ENCODE peak calls at places on chromosomes 3 and 15, in nine cellular contexts. Q, U, X, O, I, D, N, C and G are unnamed samples.

GRCh38 chr15:52008698-52009434 is 10.2 kb upstream of the MAPK6 start:
- DNase-seq in Q (no peak), U (peak), X (no peak), O (peak), I (no peak), D (no peak), N (no peak), C (no peak), G (no peak)

GRCh38 chr15:96869122-96869521 is 538.6 kb downstream of the NR2F2 start:
- DNase-seq in Q (no peak), U (no peak), X (no peak), O (no peak), I (no peak), D (no peak), N (no peak), C (no peak), G (no peak)

GRCh38 chr15:101068961-101069734 is 150.0 kb downstream of the LRRK1 start:
- DNase-seq in Q (no peak), U (peak), X (no peak), O (no peak), I (no peak), D (peak), N (no peak), C (no peak), G (no peak)

GRCh38 chr15:47870956-47871625 is 153.8 kb downstream of the SEMA6D start:
- DNase-seq in Q (no peak), U (no peak), X (no peak), O (no peak), I (no peak), D (peak), N (no peak), C (no peak), G (no peak)

GRCh38 chr3:156449712-156450574 is 105.0 kb downstream of the SSR3 start:
- DNase-seq in Q (no peak), U (peak), X (no peak), O (peak), I (no peak), D (peak), N (no peak), C (no peak), G (no peak)

GRCh38 chr3:53293867-53294266 is 38.0 kb upstream of the TKT start:
- DNase-seq in Q (no peak), U (no peak), X (no peak), O (no peak), I (no peak), D (no peak), N (no peak), C (no peak), G (no peak)

GRCh38 chr3:72492240-72492639 is 356.0 kb downstream of the SHQ1 start:
- DNase-seq in Q (no peak), U (no peak), X (no peak), O (no peak), I (no peak), D (peak), N (peak), C (no peak), G (peak)

GRCh38 chr15:75195122-75195765 is 6.4 kb upstream of the C15orf39 start:
- DNase-seq in Q (no peak), U (no peak), X (no peak), O (no peak), I (no peak), D (no peak), N (no peak), C (peak), G (peak)

GRCh38 chr15:63531586-63531985 is 27.2 kb downstream of the USP3 start:
- DNase-seq in Q (no peak), U (no peak), X (no peak), O (peak), I (no peak), D (no peak), N (no peak), C (no peak), G (no peak)

GRCh38 chr3:14467723-14468620 is 65.6 kb downstream of the SLC6A6 start:
- DNase-seq in Q (peak), U (peak), X (no peak), O (peak), I (peak), D (no peak), N (no peak), C (peak), G (peak)

GRCh38 chr3:154225536-154225935 is 98.8 kb downstream of the DHX36 start:
- DNase-seq in Q (no peak), U (no peak), X (no peak), O (no peak), I (no peak), D (no peak), N (no peak), C (no peak), G (no peak)

DNA sequence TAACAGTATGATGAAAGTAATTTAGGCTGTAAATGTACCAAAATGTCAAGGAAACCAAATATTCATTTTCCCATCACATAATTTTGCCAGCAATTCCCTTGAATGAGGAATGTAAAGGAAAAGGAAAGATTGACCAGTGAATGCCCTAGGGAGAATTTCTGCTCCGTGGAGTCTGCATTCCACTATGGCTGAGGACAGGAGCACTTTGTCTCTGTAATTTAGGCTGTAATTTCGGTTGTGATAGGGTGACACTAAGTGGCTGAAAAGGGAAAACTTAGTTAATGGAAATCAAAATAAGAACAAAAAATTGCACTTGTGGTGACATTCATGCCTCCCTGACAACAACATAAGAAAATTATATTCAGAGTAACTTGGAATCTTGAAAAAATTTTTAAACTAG is 8.3 kb upstream of the TMEM207 start:
- DNase-seq in Q (no peak), U (peak), X (no peak), O (no peak), I (no peak), D (peak), N (no peak), C (no peak), G (no peak)
- TF ChIP-seq CTCF in Q (no peak), U (no peak), X (no peak), O (no peak), I (no peak), D (no peak), N (no peak), C (no peak), G (no peak)

DNA sequence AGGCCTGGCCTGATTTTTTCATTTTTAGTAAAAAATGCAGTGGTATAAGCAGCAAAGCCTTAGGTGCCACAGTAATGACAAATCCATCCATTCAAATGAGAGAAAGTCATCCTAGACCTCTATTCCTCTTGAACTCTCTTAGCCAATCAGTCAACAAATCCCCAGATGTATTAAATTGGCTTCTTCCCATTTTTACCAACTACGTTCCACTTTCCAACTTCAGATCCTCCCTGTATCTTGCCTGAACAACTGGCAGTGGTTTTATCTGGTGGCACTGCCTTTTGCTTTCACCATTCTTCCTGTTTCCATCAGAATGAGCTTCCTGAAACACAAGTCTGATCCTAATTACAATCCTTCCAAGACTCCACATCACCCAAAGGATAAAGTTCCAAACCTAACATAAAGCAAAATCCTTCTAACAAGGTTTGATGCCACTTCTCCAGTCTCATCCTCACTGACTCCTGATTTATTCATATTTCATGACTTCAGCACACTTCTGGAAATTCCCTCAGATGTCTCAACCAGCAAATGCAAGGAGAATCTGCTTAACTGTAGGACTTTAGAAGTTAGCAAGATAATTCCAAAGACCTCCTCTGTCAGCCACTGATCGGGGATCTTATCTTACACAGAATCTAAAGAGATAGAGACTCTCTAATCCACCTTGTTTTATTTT is 69.8 kb upstream of the SLC4A7 start:
- DNase-seq in Q (no peak), U (peak), X (no peak), O (no peak), I (no peak), D (no peak), N (no peak), C (no peak), G (no peak)
- H3K27ac ChIP-seq in Q (no peak), U (peak), X (no peak), O (no peak), I (no peak), D (no peak), N (no peak), C (no peak), G (no peak)

GRCh38 chr3:158908187-158908762 is 106.4 kb downstream of the MFSD1 start:
- DNase-seq in Q (no peak), U (no peak), X (no peak), O (no peak), I (no peak), D (no peak), N (no peak), C (no peak), G (no peak)
- TF ChIP-seq CTCF in Q (no peak), U (no peak), X (no peak), O (no peak), I (no peak), D (peak), N (no peak), C (no peak), G (no peak)

GRCh38 chr3:16433701-16434151 is 79.8 kb downstream of the RFTN1 start:
- DNase-seq in Q (no peak), U (no peak), X (no peak), O (no peak), I (no peak), D (no peak), N (no peak), C (no peak), G (no peak)
- H3K27ac ChIP-seq in Q (no peak), U (no peak), X (no peak), O (no peak), I (no peak), D (no peak), N (no peak), C (no peak), G (no peak)

GRCh38 chr3:151415289-151415688 is 30.7 kb upstream of the P2RY12 start:
- DNase-seq in Q (no peak), U (no peak), X (no peak), O (no peak), I (no peak), D (no peak), N (no peak), C (no peak), G (no peak)

GRCh38 chr3:151410891-151411559 is 26.5 kb upstream of the P2RY12 start:
- DNase-seq in Q (no peak), U (no peak), X (no peak), O (no peak), I (no peak), D (no peak), N (no peak), C (no peak), G (no peak)

GRCh38 chr3:151407928-151408327 is 23.4 kb upstream of the P2RY12 start:
- DNase-seq in Q (no peak), U (no peak), X (no peak), O (no peak), I (no peak), D (no peak), N (no peak), C (no peak), G (no peak)

DNA sequence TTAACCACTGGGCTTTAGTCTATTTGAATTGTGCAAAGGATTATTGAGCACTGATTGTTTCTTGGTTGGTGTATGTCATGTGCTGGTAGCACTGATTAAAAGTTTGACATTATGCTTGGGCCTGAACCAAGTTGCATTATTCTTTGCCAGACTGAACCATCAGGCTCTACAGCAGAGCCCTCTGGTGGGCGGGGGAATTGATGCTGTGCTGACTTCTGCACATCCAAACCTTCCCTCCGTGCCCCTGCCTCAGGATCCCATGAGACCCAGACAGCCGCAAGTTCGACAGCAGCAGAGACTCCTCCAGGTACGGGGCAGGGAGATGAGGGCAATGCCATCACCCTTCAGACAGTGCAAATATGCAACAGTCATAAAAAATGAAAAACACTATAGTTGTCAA is 28.4 kb upstream of the P2RY12 start:
- DNase-seq in Q (no peak), U (no peak), X (no peak), O (no peak), I (no peak), D (no peak), N (no peak), C (no peak), G (no peak)
- TF ChIP-seq CTCF in Q (no peak), U (no peak), X (no peak), O (no peak), I (no peak), D (peak), N (no peak), C (peak), G (no peak)